ENCODE peak calls at places on chromosomes 16 and 17, in four cellular contexts. Q is adrenal gland, D is H1, R is breast epithelium. I is an unnamed sample.

GRCh38 chr16:28491080-28491969 is 549 bp downstream of the CLN3 start:
- DNase-seq in Q (peak; percentile 45), D (peak; percentile 76), R (no peak), I (no peak)

GRCh38 chr16:83733301-83733700 is 74.5 kb upstream of the HSBP1 start:
- DNase-seq in Q (no peak), D (no peak), R (no peak), I (no peak)

GRCh38 chr17:48577946-48578615 is at the start of gene HOXB4:
- DNase-seq in Q (peak; percentile 85), D (no peak), R (no peak), I (peak; percentile 59)

GRCh38 chr17:80889231-80889896 is 102.3 kb upstream of the CHMP6 start:
- DNase-seq in Q (no peak), D (no peak), R (no peak), I (peak; percentile 8)

GRCh38 chr16:69927056-69927757 is 23.9 kb upstream of the CLEC18A start:
- DNase-seq in Q (peak; percentile 89), D (no peak), R (no peak), I (peak; percentile 35)

GRCh38 chr16:50430076-50430475 is 61.3 kb upstream of the BRD7 start:
- DNase-seq in Q (no peak), D (no peak), R (no peak), I (no peak)

GRCh38 chr17:51005768-51006167 is 114.9 kb downstream of the SPAG9 start:
- DNase-seq in Q (no peak), D (no peak), R (no peak), I (no peak)

GRCh38 chr16:1470543-1471251 is 4.1 kb downstream of the CLCN7 start:
- DNase-seq in Q (peak; percentile 41), D (peak; percentile 40), R (no peak), I (no peak)

GRCh38 chr17:61007980-61008379 is 330.3 kb downstream of the BCAS3 start:
- DNase-seq in Q (no peak), D (no peak), R (no peak), I (no peak)

GRCh38 chr16:50121721-50122445 is 31.2 kb upstream of the TENT4B start:
- DNase-seq in Q (no peak), D (no peak), R (no peak), I (no peak)

GRCh38 chr16:77289331-77289809 is 90.2 kb downstream of the SYCE1L start:
- DNase-seq in Q (no peak), D (no peak), R (no peak), I (no peak)

GRCh38 chr16:29810699-29811169 is 1.3 kb upstream of the PRRT2 start:
- DNase-seq in Q (peak; percentile 22), D (peak; percentile 61), R (no peak), I (no peak)

GRCh38 chr17:48125829-48126612 is 18.5 kb downstream of the SNX11 start:
- DNase-seq in Q (no peak), D (no peak), R (no peak), I (no peak)

GRCh38 chr17:18184143-18185007 is 747 bp downstream of the ALKBH5 start:
- DNase-seq in Q (peak; percentile 68), D (peak; percentile 65), R (peak; percentile 62), I (peak; percentile 46)

GRCh38 chr16:66701516-66701915 is 5.0 kb upstream of the CMTM4 start:
- DNase-seq in Q (no peak), D (no peak), R (no peak), I (no peak)

GRCh38 chr16:71904239-71904638 is 8.9 kb downstream of the IST1 start:
- DNase-seq in Q (no peak), D (no peak), R (no peak), I (no peak)

GRCh38 chr16:65700599-65700998 is 578.7 kb upstream of the CDH11 start:
- DNase-seq in Q (no peak), D (no peak), R (no peak), I (no peak)

GRCh38 chr17:2885751-2886150 is 89.5 kb downstream of the RAP1GAP2 start:
- DNase-seq in Q (no peak), D (no peak), R (no peak), I (no peak)

GRCh38 chr17:10646393-10646990 is 10.6 kb downstream of the MYH3 start:
- DNase-seq in Q (peak; percentile 71), D (peak; percentile 87), R (peak; percentile 65), I (peak; percentile 38)

GRCh38 chr17:81870978-81871386 is at the start of gene ARHGDIA:
- DNase-seq in Q (peak; percentile 29), D (no peak), R (no peak), I (no peak)

GRCh38 chr17:16428098-16428882 is 12.9 kb downstream of the TRPV2 start:
- DNase-seq in Q (peak; percentile 67), D (peak; percentile 44), R (no peak), I (no peak)

DNA sequence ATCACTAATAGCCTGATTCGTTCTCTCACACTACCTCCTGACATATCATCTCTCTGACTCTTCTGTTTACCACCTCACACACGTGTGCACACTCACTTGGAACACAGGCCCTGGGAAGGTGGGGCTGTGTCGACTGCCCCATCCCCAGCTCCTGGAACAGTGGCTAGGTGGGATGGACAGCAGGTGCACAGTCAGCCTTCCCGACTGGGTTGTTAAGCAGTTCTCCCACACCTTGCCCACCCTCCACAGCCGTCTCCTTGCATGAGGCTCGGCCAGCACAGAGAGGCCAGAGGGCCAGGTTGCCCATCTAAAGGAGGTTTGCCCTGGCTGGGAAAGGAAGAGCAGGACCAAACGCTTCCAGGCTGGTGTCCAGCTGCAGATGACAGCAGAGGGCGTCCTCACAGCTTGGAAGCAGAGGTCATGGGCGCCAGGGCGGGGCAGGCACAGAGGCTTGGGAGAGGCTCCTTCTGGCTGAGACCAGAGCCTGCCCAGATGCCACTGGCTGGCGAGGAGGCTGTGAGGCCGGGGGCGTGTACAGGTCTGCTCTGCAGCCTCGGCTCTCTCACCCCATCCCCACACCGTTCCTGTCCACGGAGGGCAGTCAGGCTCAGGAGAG is 92.8 kb downstream of the AMFR start:
- DNase-seq in Q (peak; percentile 89), D (peak; percentile 66), R (peak; percentile 82), I (peak; percentile 80)
- H3K27ac ChIP-seq in Q (no peak overlapping the region), D (no peak overlapping the region), R (no peak overlapping the region), I (no peak overlapping the region)

GRCh38 chr16:30957456-30958163 is at the start of gene SETD1A:
- DNase-seq in Q (peak; percentile 98), D (peak; percentile 96), R (peak; percentile 98), I (peak; percentile 95)
- TF ChIP-seq POLR2A in Q (peak; percentile 78), D (no peak), R (no peak), I (peak; percentile 75)

GRCh38 chr16:12804395-12804794 is 708 bp upstream of the CPPED1 start:
- DNase-seq in Q (no peak), D (no peak), R (no peak), I (no peak)
- H3K27ac ChIP-seq in Q (no peak overlapping the region), D (no peak overlapping the region), R (no peak overlapping the region), I (no peak overlapping the region)

GRCh38 chr17:3888343-3889171 is 4.3 kb downstream of the CAMKK1 start:
- DNase-seq in Q (peak; percentile 53), D (peak; percentile 70), R (peak; percentile 81), I (peak; percentile 80)
- TF ChIP-seq POLR2A in Q (peak; percentile 12), D (peak; percentile 41), R (no peak), I (peak; percentile 67)

GRCh38 chr17:4317648-4318047 is 48.8 kb downstream of the UBE2G1 start:
- DNase-seq in Q (no peak), D (no peak), R (no peak), I (no peak)
- H3K27ac ChIP-seq in Q (peak overlapping the region; percentile 49), D (no peak overlapping the region), R (peak overlapping the region; percentile 54), I (peak overlapping the region; percentile 67)

GRCh38 chr17:45228985-45229517 is 7.4 kb downstream of the FMNL1 start:
- DNase-seq in Q (peak; percentile 70), D (no peak), R (no peak), I (peak; percentile 76)
- TF ChIP-seq POLR2A in Q (no peak), D (no peak), R (no peak), I (no peak)

GRCh38 chr17:4536259-4536741 is 18.9 kb downstream of the MYBBP1A start:
- DNase-seq in Q (no peak), D (peak; percentile 75), R (no peak), I (no peak)
- H3K27ac ChIP-seq in Q (peak overlapping the region; percentile 26), D (no peak overlapping the region), R (peak overlapping the region; percentile 40), I (peak overlapping the region; percentile 12)

GRCh38 chr17:58432806-58433573 is 15.7 kb upstream of the RNF43 start:
- DNase-seq in Q (no peak), D (no peak), R (no peak), I (no peak)

DNA sequence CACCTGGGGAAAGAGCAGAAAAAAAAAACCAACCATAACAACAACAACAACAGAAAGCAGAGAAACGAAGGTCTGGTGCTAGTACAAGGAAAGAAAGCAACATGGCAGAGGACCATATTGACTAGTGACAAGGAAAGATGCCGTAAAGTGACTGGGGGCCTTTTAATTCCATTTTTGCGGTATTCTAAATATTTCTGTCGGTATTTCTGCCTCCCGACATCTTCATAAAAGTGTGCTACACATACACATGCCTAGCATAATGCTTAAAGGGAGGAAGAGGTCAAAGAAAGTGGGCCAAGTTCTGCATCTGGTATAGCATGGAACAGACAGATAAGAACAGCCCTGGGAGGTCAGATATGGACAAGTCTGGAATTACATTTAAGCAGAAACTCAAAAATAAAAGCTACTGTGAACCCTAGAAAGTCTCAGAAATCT is 19.5 kb upstream of the RNF43 start:
- DNase-seq in Q (no peak), D (no peak), R (no peak), I (no peak)
- TF ChIP-seq POLR2A in Q (no peak), D (no peak), R (no peak), I (no peak)

GRCh38 chr17:27939489-27940465 is 46.6 kb upstream of the LYRM9 start:
- DNase-seq in Q (no peak), D (no peak), R (no peak), I (no peak)

GRCh38 chr17:27944546-27945332 is 51.6 kb upstream of the LYRM9 start:
- DNase-seq in Q (no peak), D (no peak), R (no peak), I (no peak)

GRCh38 chr17:27940503-27940902 is 47.3 kb upstream of the LYRM9 start:
- DNase-seq in Q (no peak), D (no peak), R (no peak), I (no peak)

GRCh38 chr17:27937026-27937546 is 43.9 kb upstream of the LYRM9 start:
- DNase-seq in Q (no peak), D (no peak), R (no peak), I (no peak)

GRCh38 chr17:27938864-27939263 is 45.7 kb upstream of the LYRM9 start:
- DNase-seq in Q (no peak), D (no peak), R (no peak), I (no peak)
- H3K27ac ChIP-seq in Q (no peak overlapping the region), D (no peak overlapping the region), R (no peak overlapping the region), I (no peak overlapping the region)

I was measured in gastrocnemius medialis.